ENCODE peak calls at places on chromosomes 13 and 19, in nine cellular contexts. One of them, this sample, is unnamed.

GRCh38 chr19:38417544-38418506 is 8.2 kb downstream of the RASGRP4 start:
- DNase-seq in endodermal cell: peak; percentile 93
- DNase-seq in suprapubic skin: peak; percentile 74
- DNase-seq in left lung: peak; percentile 96
- DNase-seq in tibial nerve: no peak
- DNase-seq in mucosa of descending colon: peak; percentile 86
- DNase-seq in transverse colon: peak; percentile 75
- DNase-seq in body of pancreas: peak; percentile 39
- DNase-seq in lung: peak; percentile 77
- DNase-seq in this sample: no peak

GRCh38 chr19:7925171-7925837 is 631 bp downstream of the CTXN1 start:
- DNase-seq in endodermal cell: peak; percentile 98
- DNase-seq in suprapubic skin: peak; percentile 84
- DNase-seq in left lung: peak; percentile 90
- DNase-seq in tibial nerve: no peak
- DNase-seq in mucosa of descending colon: peak; percentile 80
- DNase-seq in transverse colon: peak; percentile 77
- DNase-seq in body of pancreas: peak; percentile 72
- DNase-seq in lung: peak; percentile 62
- DNase-seq in this sample: peak; percentile 86

GRCh38 chr13:77595166-77595810 is 59.8 kb downstream of the SCEL start:
- DNase-seq in endodermal cell: no peak
- DNase-seq in suprapubic skin: no peak
- DNase-seq in left lung: no peak
- DNase-seq in tibial nerve: no peak
- DNase-seq in mucosa of descending colon: no peak
- DNase-seq in transverse colon: no peak
- DNase-seq in body of pancreas: no peak
- DNase-seq in lung: no peak
- DNase-seq in this sample: peak; percentile 25

GRCh38 chr19:57667220-57667619 is 1.5 kb upstream of the ZSCAN4 start:
- DNase-seq in endodermal cell: no peak
- DNase-seq in suprapubic skin: no peak
- DNase-seq in left lung: no peak
- DNase-seq in tibial nerve: no peak
- DNase-seq in mucosa of descending colon: no peak
- DNase-seq in transverse colon: no peak
- DNase-seq in body of pancreas: no peak
- DNase-seq in lung: no peak
- DNase-seq in this sample: no peak

GRCh38 chr13:98202026-98202425 is 25.0 kb upstream of the RNF113B start:
- DNase-seq in endodermal cell: no peak
- DNase-seq in suprapubic skin: no peak
- DNase-seq in left lung: no peak
- DNase-seq in tibial nerve: no peak
- DNase-seq in mucosa of descending colon: no peak
- DNase-seq in transverse colon: peak; percentile 36
- DNase-seq in body of pancreas: peak; percentile 25
- DNase-seq in lung: no peak
- DNase-seq in this sample: no peak

GRCh38 chr13:97005631-97006262 is 11.5 kb upstream of the OXGR1 start:
- DNase-seq in endodermal cell: no peak
- DNase-seq in suprapubic skin: no peak
- DNase-seq in left lung: no peak
- DNase-seq in tibial nerve: no peak
- DNase-seq in mucosa of descending colon: no peak
- DNase-seq in transverse colon: no peak
- DNase-seq in body of pancreas: no peak
- DNase-seq in lung: no peak
- DNase-seq in this sample: no peak

GRCh38 chr19:29516821-29517395 is 8.9 kb upstream of the VSTM2B start:
- DNase-seq in endodermal cell: no peak
- DNase-seq in suprapubic skin: no peak
- DNase-seq in left lung: no peak
- DNase-seq in tibial nerve: no peak
- DNase-seq in mucosa of descending colon: no peak
- DNase-seq in transverse colon: no peak
- DNase-seq in body of pancreas: no peak
- DNase-seq in lung: no peak
- DNase-seq in this sample: no peak

GRCh38 chr19:16088351-16088984 is 12.2 kb downstream of the TPM4 start:
- DNase-seq in endodermal cell: peak; percentile 82
- DNase-seq in suprapubic skin: no peak
- DNase-seq in left lung: no peak
- DNase-seq in tibial nerve: no peak
- DNase-seq in mucosa of descending colon: no peak
- DNase-seq in transverse colon: no peak
- DNase-seq in body of pancreas: peak; percentile 40
- DNase-seq in lung: peak; percentile 82
- DNase-seq in this sample: no peak

GRCh38 chr13:22062478-22063205 is 391.8 kb downstream of the FGF9 start:
- DNase-seq in endodermal cell: no peak
- DNase-seq in suprapubic skin: no peak
- DNase-seq in left lung: no peak
- DNase-seq in tibial nerve: no peak
- DNase-seq in mucosa of descending colon: no peak
- DNase-seq in transverse colon: no peak
- DNase-seq in body of pancreas: no peak
- DNase-seq in lung: no peak
- DNase-seq in this sample: no peak

GRCh38 chr13:71320452-71320851 is 546.6 kb downstream of the DACH1 start:
- DNase-seq in endodermal cell: peak; percentile 63
- DNase-seq in suprapubic skin: no peak
- DNase-seq in left lung: no peak
- DNase-seq in tibial nerve: no peak
- DNase-seq in mucosa of descending colon: no peak
- DNase-seq in transverse colon: no peak
- DNase-seq in body of pancreas: no peak
- DNase-seq in lung: no peak
- DNase-seq in this sample: peak; percentile 16

GRCh38 chr13:73618275-73618865 is 515.8 kb downstream of the KLF12 start:
- DNase-seq in endodermal cell: no peak
- DNase-seq in suprapubic skin: no peak
- DNase-seq in left lung: peak; percentile 52
- DNase-seq in tibial nerve: no peak
- DNase-seq in mucosa of descending colon: peak; percentile 62
- DNase-seq in transverse colon: peak; percentile 51
- DNase-seq in body of pancreas: peak; percentile 34
- DNase-seq in lung: no peak
- DNase-seq in this sample: no peak

GRCh38 chr19:35740108-35740422 is 2.2 kb downstream of the IGFLR1 start:
- DNase-seq in endodermal cell: no peak
- DNase-seq in suprapubic skin: no peak
- DNase-seq in left lung: no peak
- DNase-seq in tibial nerve: no peak
- DNase-seq in mucosa of descending colon: no peak
- DNase-seq in transverse colon: no peak
- DNase-seq in body of pancreas: no peak
- DNase-seq in lung: no peak
- DNase-seq in this sample: no peak

GRCh38 chr19:51131780-51132680 is 7.3 kb downstream of the SIGLEC9 start:
- DNase-seq in endodermal cell: no peak
- DNase-seq in suprapubic skin: peak; percentile 78
- DNase-seq in left lung: no peak
- DNase-seq in tibial nerve: no peak
- DNase-seq in mucosa of descending colon: peak; percentile 56
- DNase-seq in transverse colon: peak; percentile 31
- DNase-seq in body of pancreas: peak; percentile 43
- DNase-seq in lung: peak; percentile 78
- DNase-seq in this sample: peak; percentile 17

GRCh38 chr13:50366488-50367174 is 351.4 kb downstream of the KCNRG start:
- DNase-seq in endodermal cell: no peak
- DNase-seq in suprapubic skin: no peak
- DNase-seq in left lung: no peak
- DNase-seq in tibial nerve: no peak
- DNase-seq in mucosa of descending colon: no peak
- DNase-seq in transverse colon: no peak
- DNase-seq in body of pancreas: no peak
- DNase-seq in lung: no peak
- DNase-seq in this sample: no peak

GRCh38 chr19:952680-953500 is 27.1 kb downstream of the ARID3A start:
- DNase-seq in endodermal cell: peak; percentile 69
- DNase-seq in suprapubic skin: no peak
- DNase-seq in left lung: peak; percentile 59
- DNase-seq in tibial nerve: no peak
- DNase-seq in mucosa of descending colon: peak; percentile 65
- DNase-seq in transverse colon: peak; percentile 68
- DNase-seq in body of pancreas: peak; percentile 61
- DNase-seq in lung: no peak
- DNase-seq in this sample: no peak
- TF ChIP-seq CTCF in endodermal cell: no peak
- TF ChIP-seq CTCF in suprapubic skin: no peak
- TF ChIP-seq CTCF in left lung: no peak
- TF ChIP-seq CTCF in tibial nerve: no peak
- TF ChIP-seq CTCF in mucosa of descending colon: no peak
- TF ChIP-seq CTCF in transverse colon: no peak
- TF ChIP-seq CTCF in body of pancreas: no peak
- TF ChIP-seq CTCF in lung: no peak
- TF ChIP-seq CTCF in this sample: no peak

GRCh38 chr13:25175026-25175425 is 2.9 kb upstream of the AMER2 start:
- DNase-seq in endodermal cell: no peak
- DNase-seq in suprapubic skin: no peak
- DNase-seq in left lung: no peak
- DNase-seq in tibial nerve: no peak
- DNase-seq in mucosa of descending colon: no peak
- DNase-seq in transverse colon: no peak
- DNase-seq in body of pancreas: no peak
- DNase-seq in lung: no peak
- DNase-seq in this sample: peak; percentile 96

GRCh38 chr13:25174304-25174703 is 2.2 kb upstream of the AMER2 start:
- DNase-seq in endodermal cell: no peak
- DNase-seq in suprapubic skin: no peak
- DNase-seq in left lung: no peak
- DNase-seq in tibial nerve: no peak
- DNase-seq in mucosa of descending colon: no peak
- DNase-seq in transverse colon: no peak
- DNase-seq in body of pancreas: no peak
- DNase-seq in lung: no peak
- DNase-seq in this sample: no peak

GRCh38 chr13:25177012-25177411 is 4.9 kb upstream of the AMER2 start:
- DNase-seq in endodermal cell: no peak
- DNase-seq in suprapubic skin: no peak
- DNase-seq in left lung: no peak
- DNase-seq in tibial nerve: no peak
- DNase-seq in mucosa of descending colon: no peak
- DNase-seq in transverse colon: no peak
- DNase-seq in body of pancreas: no peak
- DNase-seq in lung: no peak
- DNase-seq in this sample: no peak

GRCh38 chr13:25177636-25178035 is 5.5 kb upstream of the AMER2 start:
- DNase-seq in endodermal cell: no peak
- DNase-seq in suprapubic skin: no peak
- DNase-seq in left lung: no peak
- DNase-seq in tibial nerve: no peak
- DNase-seq in mucosa of descending colon: no peak
- DNase-seq in transverse colon: no peak
- DNase-seq in body of pancreas: no peak
- DNase-seq in lung: no peak
- DNase-seq in this sample: no peak

GRCh38 chr13:25175431-25175830 is 3.3 kb upstream of the AMER2 start:
- DNase-seq in endodermal cell: no peak
- DNase-seq in suprapubic skin: no peak
- DNase-seq in left lung: no peak
- DNase-seq in tibial nerve: no peak
- DNase-seq in mucosa of descending colon: no peak
- DNase-seq in transverse colon: no peak
- DNase-seq in body of pancreas: no peak
- DNase-seq in lung: no peak
- DNase-seq in this sample: no peak
- H3K9me3 ChIP-seq in endodermal cell: no peaks in the 10 kb centered on the region
- H3K9me3 ChIP-seq in suprapubic skin: no peaks in the 10 kb centered on the region
- H3K9me3 ChIP-seq in left lung: no peaks in the 10 kb centered on the region
- H3K9me3 ChIP-seq in tibial nerve: no peaks in the 10 kb centered on the region
- H3K9me3 ChIP-seq in mucosa of descending colon: no peaks in the 10 kb centered on the region
- H3K9me3 ChIP-seq in transverse colon: no peaks in the 10 kb centered on the region
- H3K9me3 ChIP-seq in body of pancreas: no peaks in the 10 kb centered on the region
- H3K9me3 ChIP-seq in lung: no peaks in the 10 kb centered on the region
- H3K9me3 ChIP-seq in this sample: no peaks in the 10 kb centered on the region

DNA sequence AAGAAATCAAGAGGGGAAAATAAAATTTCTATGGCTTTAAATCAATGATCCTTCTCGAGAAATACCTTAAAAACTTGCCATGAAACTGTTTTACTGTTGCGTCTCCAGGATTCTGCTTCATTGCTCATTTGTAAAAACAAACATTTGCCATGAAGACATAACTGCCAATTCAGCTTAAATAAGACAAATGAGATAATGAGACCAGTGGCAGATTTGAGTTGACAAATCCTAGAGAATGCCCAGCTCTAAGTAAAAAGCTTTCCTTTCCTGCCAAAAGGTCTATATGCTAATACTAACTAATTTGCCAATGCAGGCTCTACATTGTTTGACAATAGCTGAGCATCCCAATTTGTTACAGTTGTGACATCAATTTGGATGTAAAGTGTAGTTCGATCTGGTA is 400.5 kb upstream of the PCDH9 start:
- DNase-seq in endodermal cell: no peak
- DNase-seq in suprapubic skin: no peak
- DNase-seq in left lung: no peak
- DNase-seq in tibial nerve: no peak
- DNase-seq in mucosa of descending colon: no peak
- DNase-seq in transverse colon: no peak
- DNase-seq in body of pancreas: no peak
- DNase-seq in lung: no peak
- DNase-seq in this sample: no peak
- TF ChIP-seq CTCF in endodermal cell: no peak
- TF ChIP-seq CTCF in suprapubic skin: no peak
- TF ChIP-seq CTCF in left lung: no peak
- TF ChIP-seq CTCF in tibial nerve: no peak
- TF ChIP-seq CTCF in mucosa of descending colon: no peak
- TF ChIP-seq CTCF in transverse colon: no peak
- TF ChIP-seq CTCF in body of pancreas: no peak
- TF ChIP-seq CTCF in lung: no peak
- TF ChIP-seq CTCF in this sample: no peak

DNA sequence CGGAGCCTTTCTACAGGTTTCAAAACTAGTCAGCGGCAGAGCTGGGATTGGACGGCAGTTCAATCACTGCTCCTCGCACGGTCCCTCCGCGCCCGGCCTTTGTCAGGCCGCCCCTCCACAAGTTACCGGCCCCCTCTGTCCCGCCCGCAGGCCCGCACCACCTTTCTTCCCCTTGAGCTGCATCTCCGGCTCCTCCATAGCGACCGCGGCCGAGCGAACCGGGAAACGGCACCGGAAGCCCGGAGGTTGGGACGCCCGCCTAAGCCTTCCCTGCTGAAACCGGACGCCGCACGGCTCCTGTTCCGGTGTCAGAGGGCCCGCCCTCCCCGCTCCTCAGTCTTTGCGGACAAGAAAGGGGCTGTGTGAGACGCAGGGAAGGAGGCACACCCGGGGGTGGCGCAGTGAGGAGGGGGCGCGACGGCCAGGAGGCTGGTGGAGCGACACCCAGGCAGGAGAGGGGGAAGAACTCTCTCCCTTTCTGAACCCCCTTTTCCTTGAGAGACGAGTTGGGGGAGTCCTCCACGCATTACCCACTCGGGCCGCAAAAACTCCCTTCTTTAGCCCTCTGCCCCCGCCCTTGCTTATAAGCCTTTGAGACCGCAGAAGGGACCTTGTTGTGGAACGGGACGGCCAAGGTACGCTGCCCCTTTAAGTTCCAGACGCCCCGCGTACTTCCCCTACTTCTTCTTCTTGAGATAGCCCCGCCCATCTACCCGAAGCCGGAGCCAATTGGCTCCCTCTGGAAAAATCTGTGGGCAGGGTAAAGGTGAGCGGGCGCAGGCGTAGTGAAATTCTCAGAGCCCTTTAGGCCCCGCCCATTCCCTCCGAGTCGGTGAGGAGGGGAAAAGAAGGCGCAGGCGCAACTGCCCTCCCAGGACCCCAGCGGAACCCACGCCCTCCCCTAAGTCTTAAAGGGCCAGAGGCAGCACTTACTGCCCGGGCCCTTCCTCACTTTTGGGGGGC is at the start of the genes BORCS8 and RFXANK:
- DNase-seq in endodermal cell: peak; percentile 99
- DNase-seq in suprapubic skin: peak; percentile 99
- DNase-seq in left lung: peak; percentile 98
- DNase-seq in tibial nerve: peak; percentile 99
- DNase-seq in mucosa of descending colon: peak; percentile 99
- DNase-seq in transverse colon: peak; percentile 100
- DNase-seq in body of pancreas: peak; percentile 100
- DNase-seq in lung: peak; percentile 99
- DNase-seq in this sample: peak; percentile 99
- H3K9me3 ChIP-seq in endodermal cell: no peaks in the 10 kb centered on the region
- H3K9me3 ChIP-seq in suprapubic skin: no peaks in the 10 kb centered on the region
- H3K9me3 ChIP-seq in left lung: no peaks in the 10 kb centered on the region
- H3K9me3 ChIP-seq in tibial nerve: no peaks in the 10 kb centered on the region
- H3K9me3 ChIP-seq in mucosa of descending colon: no peaks in the 10 kb centered on the region
- H3K9me3 ChIP-seq in transverse colon: no peaks in the 10 kb centered on the region
- H3K9me3 ChIP-seq in body of pancreas: no peaks in the 10 kb centered on the region
- H3K9me3 ChIP-seq in lung: no peaks in the 10 kb centered on the region
- H3K9me3 ChIP-seq in this sample: no peaks in the 10 kb centered on the region

This sample was measured in WERI-Rb-1.